ENCODE peak calls at places on chromosome 13, in six cellular contexts. R is left ventricle myocardium inferior, M is tibial nerve, B is Karpas-422, Z is AG09309, C is psoas muscle. T is an unnamed sample.
A peak's percentile ranks its signal among the peaks of the same experiment; 100 is the strongest.

GRCh38 chr13:23510544-23510916 is 59.7 kb upstream of the TNFRSF19 start:
- DNase-seq in R (no peak), M (no peak), B (no peak), Z (peak; percentile 44), C (no peak), T (no peak)

GRCh38 chr13:64704121-64704520 is 2526.0 kb downstream of the PCDH9 start:
- DNase-seq in R (no peak), M (no peak), B (no peak), Z (no peak), C (no peak), T (no peak)

GRCh38 chr13:110524484-110525254 is 36.9 kb downstream of the RAB20 start:
- DNase-seq in R (peak; percentile 86), M (no peak), B (no peak), Z (no peak), C (peak; percentile 51), T (no peak)

GRCh38 chr13:44768233-44768632 is 192.1 kb upstream of the TSC22D1 start:
- DNase-seq in R (no peak), M (no peak), B (no peak), Z (no peak), C (no peak), T (no peak)

GRCh38 chr13:60433505-60433904 is 36.5 kb downstream of the TDRD3 start:
- DNase-seq in R (no peak), M (no peak), B (no peak), Z (no peak), C (no peak), T (no peak)

GRCh38 chr13:33016414-33017409 is at the start of gene KL:
- DNase-seq in R (peak; percentile 34), M (peak; percentile 22), B (peak; percentile 1), Z (no peak), C (peak; percentile 37), T (no peak)

GRCh38 chr13:43368003-43368402 is 344.6 kb downstream of the DNAJC15 start:
- DNase-seq in R (no peak), M (no peak), B (no peak), Z (no peak), C (no peak), T (peak; percentile 62)

GRCh38 chr13:44305845-44306244 is 67.8 kb upstream of the SERP2 start:
- DNase-seq in R (no peak), M (no peak), B (no peak), Z (no peak), C (no peak), T (no peak)

GRCh38 chr13:71867101-71867814 is at the start of gene DACH1:
- DNase-seq in R (peak; percentile 45), M (no peak), B (no peak), Z (no peak), C (peak; percentile 13), T (peak; percentile 26)

GRCh38 chr13:43730642-43731041 is 56.1 kb downstream of the ENOX1 start:
- DNase-seq in R (no peak), M (no peak), B (no peak), Z (no peak), C (no peak), T (no peak)

DNA sequence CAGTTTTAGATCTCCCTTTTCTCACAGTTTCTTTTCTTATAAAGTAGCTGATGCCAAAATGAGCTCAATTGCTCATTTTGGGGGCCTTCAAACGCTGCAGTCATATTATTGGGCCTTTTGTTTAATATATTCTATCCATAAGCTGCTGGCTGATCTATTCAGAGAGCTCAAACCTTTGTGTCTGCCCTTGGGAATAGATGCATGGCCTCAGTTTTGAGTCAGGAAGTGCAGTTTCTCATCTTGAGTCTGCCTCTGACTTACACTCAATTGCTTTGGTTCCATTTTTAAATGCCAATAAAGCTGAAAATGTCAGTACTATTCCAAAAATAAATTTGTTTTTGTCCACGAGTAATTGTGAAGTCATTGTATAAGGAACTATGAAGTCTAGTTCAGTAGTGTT is 468.9 kb downstream of the KLF12 start:
- DNase-seq in R (no peak), M (no peak), B (no peak), Z (no peak), C (no peak), T (no peak)
- H3K4me3 ChIP-seq in R (no peak overlapping the region), M (no peak overlapping the region), B (no peak overlapping the region), Z (no peak overlapping the region), C (no peak overlapping the region), T (no peak overlapping the region)

DNA sequence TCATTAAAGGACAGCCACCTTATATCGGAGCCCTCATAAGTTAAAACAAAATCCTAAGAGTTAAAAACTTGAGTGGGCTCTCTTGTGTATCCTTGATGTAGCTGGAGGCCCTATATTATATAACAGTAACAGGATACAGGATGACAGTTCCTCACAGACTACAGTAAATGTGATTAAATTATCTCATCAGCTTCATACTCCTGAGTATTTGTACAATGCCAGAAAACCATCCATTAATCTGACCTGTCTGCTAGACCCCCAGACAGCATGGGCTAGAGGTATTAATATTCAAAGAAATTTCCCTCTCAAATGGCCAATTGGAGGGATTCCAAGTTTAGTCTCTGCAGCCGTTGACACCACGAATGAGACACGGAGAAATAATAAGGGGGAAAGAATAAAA is 155.7 kb upstream of the KLF12 start:
- DNase-seq in R (no peak), M (no peak), B (peak; percentile 84), Z (no peak), C (no peak), T (no peak)
- H3K4me3 ChIP-seq in R (peak overlapping the region; percentile 52), M (no peak overlapping the region), B (peak overlapping the region; percentile 60), Z (no peak overlapping the region), C (peak overlapping the region; percentile 43), T (no peak overlapping the region)

GRCh38 chr13:99072941-99073340 is 95.1 kb upstream of the DOCK9 start:
- DNase-seq in R (no peak), M (no peak), B (no peak), Z (no peak), C (no peak), T (no peak)

GRCh38 chr13:99074693-99075092 is 96.8 kb upstream of the DOCK9 start:
- DNase-seq in R (no peak), M (no peak), B (no peak), Z (no peak), C (no peak), T (no peak)

GRCh38 chr13:99072356-99072755 is 94.5 kb upstream of the DOCK9 start:
- DNase-seq in R (no peak), M (no peak), B (no peak), Z (no peak), C (no peak), T (no peak)

GRCh38 chr13:99078014-99078771 is 100.3 kb upstream of the DOCK9 start:
- DNase-seq in R (no peak), M (no peak), B (no peak), Z (no peak), C (no peak), T (no peak)

DNA sequence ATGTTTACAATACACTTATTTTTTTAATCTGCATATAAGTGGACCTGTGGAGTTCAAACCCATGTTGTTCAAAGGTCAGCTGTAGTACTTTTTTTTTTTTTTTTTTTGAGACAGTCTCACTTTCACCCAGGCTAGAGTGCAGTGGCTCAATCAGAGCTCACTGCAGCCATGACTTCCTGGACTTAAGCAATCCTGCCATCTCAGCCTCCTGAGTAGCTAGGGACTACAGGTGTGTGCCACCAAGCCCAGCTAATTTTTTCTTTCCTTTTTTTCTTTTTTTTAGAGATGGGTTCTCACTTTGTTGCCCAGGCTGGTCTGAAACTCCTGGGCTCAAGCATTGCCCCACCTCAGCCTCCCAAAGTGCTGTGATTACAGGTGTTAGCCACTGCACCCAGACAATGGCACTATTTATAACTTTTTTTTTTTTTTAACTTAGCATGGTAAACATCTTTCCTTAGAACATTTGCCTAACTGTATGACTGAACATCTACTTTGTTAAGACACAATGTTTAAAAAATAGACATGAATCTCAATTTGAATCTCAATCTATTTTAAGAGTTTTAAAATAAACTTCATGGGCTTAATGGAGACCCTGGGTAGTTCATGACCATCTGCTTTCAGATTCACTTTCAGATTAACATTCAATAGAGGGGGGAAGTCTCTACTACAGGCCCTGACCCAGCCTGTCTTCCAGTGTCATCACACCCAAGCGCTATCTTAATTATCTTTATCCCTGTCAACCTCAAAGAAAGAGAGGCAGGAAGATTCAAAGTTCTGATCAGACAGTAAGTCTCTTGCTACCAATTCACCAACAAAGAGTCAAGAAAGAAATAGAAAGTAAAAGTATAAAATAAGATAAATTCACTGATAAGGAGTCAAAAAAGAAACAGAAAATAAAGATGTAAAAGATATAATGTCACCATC is 97.7 kb upstream of the DOCK9 start:
- DNase-seq in R (no peak), M (no peak), B (no peak), Z (no peak), C (no peak), T (no peak)
- H3K4me3 ChIP-seq in R (no peak overlapping the region), M (no peak overlapping the region), B (no peak overlapping the region), Z (no peak overlapping the region), C (no peak overlapping the region), T (no peak overlapping the region)

DNA sequence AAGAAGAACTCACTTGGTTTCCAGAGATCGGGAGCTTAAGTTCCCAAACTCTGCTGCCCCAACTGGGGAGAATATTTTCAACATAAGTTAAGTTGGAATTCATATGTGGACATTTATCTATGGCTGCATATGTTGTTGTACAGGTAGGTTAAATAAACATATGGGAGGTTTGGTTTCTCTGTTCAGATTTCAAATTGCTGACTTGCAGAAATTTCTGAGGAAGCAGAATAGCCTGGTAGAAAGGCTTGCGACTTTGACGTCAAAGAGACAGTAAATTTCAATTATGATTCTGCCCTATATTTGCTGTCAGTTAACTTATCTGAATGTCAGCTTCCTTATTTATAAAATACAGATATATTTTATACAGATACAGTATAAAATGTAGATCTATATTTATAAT is 40.0 kb upstream of the TPP2 start:
- DNase-seq in R (no peak), M (no peak), B (no peak), Z (no peak), C (no peak), T (no peak)
- H3K4me3 ChIP-seq in R (no peak overlapping the region), M (no peak overlapping the region), B (no peak overlapping the region), Z (no peak overlapping the region), C (no peak overlapping the region), T (no peak overlapping the region)

GRCh38 chr13:96091932-96092253 is 2.0 kb downstream of the HS6ST3 start:
- DNase-seq in R (no peak), M (no peak), B (no peak), Z (no peak), C (no peak), T (no peak)

GRCh38 chr13:96093296-96094006 is 3.5 kb downstream of the HS6ST3 start:
- DNase-seq in R (no peak), M (no peak), B (no peak), Z (no peak), C (no peak), T (no peak)

GRCh38 chr13:96089749-96090239 is at the start of gene HS6ST3:
- DNase-seq in R (peak; percentile 28), M (no peak), B (peak; percentile 43), Z (no peak), C (peak; percentile 20), T (peak; percentile 61)

GRCh38 chr13:96090240-96091101 is 564 bp downstream of the HS6ST3 start:
- DNase-seq in R (peak; percentile 13), M (no peak), B (no peak), Z (no peak), C (peak; percentile 10), T (no peak)

DNA sequence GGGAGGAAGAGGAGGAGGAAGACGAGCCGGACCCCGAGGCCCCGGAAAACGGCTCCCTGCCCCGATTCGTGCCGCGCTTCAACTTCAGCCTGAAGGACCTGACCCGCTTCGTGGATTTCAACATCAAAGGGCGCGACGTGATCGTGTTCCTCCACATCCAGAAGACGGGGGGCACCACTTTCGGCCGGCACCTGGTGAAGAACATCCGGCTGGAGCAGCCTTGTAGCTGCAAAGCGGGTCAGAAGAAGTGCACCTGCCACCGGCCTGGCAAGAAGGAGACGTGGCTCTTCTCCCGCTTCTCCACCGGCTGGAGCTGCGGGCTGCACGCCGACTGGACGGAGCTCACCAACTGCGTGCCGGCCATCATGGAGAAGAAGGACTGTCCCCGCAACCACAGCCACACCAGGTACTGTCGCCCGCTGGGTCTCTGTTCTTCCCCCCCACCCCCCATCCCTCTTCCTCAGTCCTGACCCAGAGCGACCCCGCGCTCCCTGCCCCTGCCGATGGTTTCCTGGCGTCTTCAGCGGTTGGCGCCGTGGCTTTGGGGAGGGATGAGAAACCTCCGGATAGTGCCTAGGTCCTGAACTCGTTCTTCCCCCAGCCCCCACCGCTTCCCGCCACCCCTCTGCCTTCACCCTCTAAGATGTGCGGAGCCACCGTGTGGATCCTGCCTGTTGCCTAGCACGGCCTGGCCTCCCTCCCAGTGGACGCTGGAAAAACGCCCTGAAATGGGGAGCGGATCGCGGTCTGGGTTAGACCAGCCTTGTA is 1.4 kb downstream of the HS6ST3 start:
- DNase-seq in R (peak; percentile 14), M (no peak), B (no peak), Z (no peak), C (peak; percentile 13), T (no peak)
- H3K4me3 ChIP-seq in R (peak overlapping the region; percentile 66), M (no peak overlapping the region), B (no peak overlapping the region), Z (no peak overlapping the region), C (peak overlapping the region; percentile 61), T (no peak overlapping the region)